ENCODE peak calls at places on chromosomes 6 and 20, in nine cellular contexts. U, I, P, Q, N, D, R, X and G are unnamed samples.

GRCh38 chr20:51525241-51526104 is 17.0 kb downstream of the NFATC2 start:
- DNase-seq in U (no peak), I (no peak), P (no peak), Q (peak), N (peak), D (no peak), R (peak), X (no peak), G (peak)

GRCh38 chr6:75539136-75539535 is 45.5 kb upstream of the FILIP1 start:
- DNase-seq in U (no peak), I (no peak), P (no peak), Q (no peak), N (no peak), D (no peak), R (no peak), X (no peak), G (no peak)

GRCh38 chr6:111804627-111805235 is 68.5 kb downstream of the FYN start:
- DNase-seq in U (peak), I (peak), P (peak), Q (no peak), N (peak), D (peak), R (peak), X (no peak), G (peak)

GRCh38 chr6:36727491-36728021 is 29.9 kb downstream of the RAB44 start:
- DNase-seq in U (no peak), I (no peak), P (no peak), Q (no peak), N (no peak), D (no peak), R (no peak), X (no peak), G (no peak)

GRCh38 chr20:37914672-37915433 is 11.9 kb downstream of the VSTM2L start:
- DNase-seq in U (no peak), I (no peak), P (no peak), Q (peak), N (no peak), D (peak), R (peak), X (peak), G (peak)

GRCh38 chr6:102407886-102408741 is 1014.6 kb downstream of the GRIK2 start:
- DNase-seq in U (no peak), I (no peak), P (no peak), Q (no peak), N (no peak), D (no peak), R (no peak), X (no peak), G (no peak)

GRCh38 chr6:142848156-142848555 is 96.8 kb downstream of the HIVEP2 start:
- DNase-seq in U (no peak), I (no peak), P (no peak), Q (no peak), N (no peak), D (no peak), R (no peak), X (no peak), G (no peak)

GRCh38 chr20:32451682-32452461 is 93.7 kb downstream of the ASXL1 start:
- DNase-seq in U (peak), I (no peak), P (no peak), Q (no peak), N (no peak), D (no peak), R (no peak), X (no peak), G (no peak)

GRCh38 chr6:105432797-105433196 is 29.9 kb upstream of the PREP start:
- DNase-seq in U (no peak), I (no peak), P (peak), Q (no peak), N (no peak), D (no peak), R (no peak), X (peak), G (no peak)

GRCh38 chr6:150567823-150568383 is 31.8 kb upstream of the PLEKHG1 start:
- DNase-seq in U (no peak), I (no peak), P (no peak), Q (no peak), N (no peak), D (no peak), R (no peak), X (peak), G (no peak)

GRCh38 chr6:149035806-149036205 is 281.7 kb upstream of the TAB2 start:
- DNase-seq in U (no peak), I (no peak), P (no peak), Q (no peak), N (no peak), D (no peak), R (no peak), X (no peak), G (no peak)

GRCh38 chr6:119349041-119349340 is 570 bp downstream of the MAN1A1 start:
- DNase-seq in U (no peak), I (peak), P (no peak), Q (peak), N (no peak), D (no peak), R (peak), X (no peak), G (no peak)

GRCh38 chr6:149044394-149044965 is 273.0 kb upstream of the TAB2 start:
- DNase-seq in U (no peak), I (no peak), P (no peak), Q (no peak), N (no peak), D (no peak), R (no peak), X (no peak), G (no peak)

GRCh38 chr6:134938896-134939295 is 11.0 kb downstream of the ALDH8A1 start:
- DNase-seq in U (no peak), I (no peak), P (no peak), Q (no peak), N (no peak), D (peak), R (peak), X (no peak), G (no peak)

GRCh38 chr6:47567586-47567985 is 90.0 kb downstream of the CD2AP start:
- DNase-seq in U (no peak), I (no peak), P (no peak), Q (no peak), N (no peak), D (no peak), R (no peak), X (no peak), G (no peak)

GRCh38 chr6:128512296-128512695 is 8.1 kb downstream of the PTPRK start:
- DNase-seq in U (no peak), I (no peak), P (no peak), Q (no peak), N (no peak), D (no peak), R (no peak), X (no peak), G (no peak)

GRCh38 chr6:89079611-89080213 is 839 bp upstream of the PNRC1 start:
- DNase-seq in U (peak), I (peak), P (peak), Q (no peak), N (peak), D (peak), R (peak), X (peak), G (peak)

GRCh38 chr6:131862486-131862885 is 54.7 kb downstream of the ENPP1 start:
- DNase-seq in U (no peak), I (no peak), P (no peak), Q (no peak), N (no peak), D (no peak), R (no peak), X (no peak), G (no peak)

GRCh38 chr6:134093007-134093573 is 40.7 kb upstream of the SLC2A12 start:
- DNase-seq in U (no peak), I (no peak), P (no peak), Q (no peak), N (no peak), D (no peak), R (no peak), X (no peak), G (no peak)

GRCh38 chr6:30818426-30818841 is 65.9 kb upstream of the DDR1 start:
- DNase-seq in U (no peak), I (no peak), P (peak), Q (no peak), N (no peak), D (no peak), R (no peak), X (no peak), G (no peak)

GRCh38 chr6:117449549-117450439 is 24.1 kb upstream of the ROS1 start:
- DNase-seq in U (peak), I (peak), P (peak), Q (no peak), N (peak), D (peak), R (peak), X (peak), G (peak)

GRCh38 chr6:18099501-18099900 is 23.0 kb downstream of the NHLRC1 start:
- DNase-seq in U (no peak), I (no peak), P (no peak), Q (no peak), N (no peak), D (no peak), R (no peak), X (no peak), G (no peak)

GRCh38 chr20:2838170-2838797 is 2.2 kb downstream of the PCED1A start:
- DNase-seq in U (no peak), I (no peak), P (no peak), Q (no peak), N (no peak), D (no peak), R (no peak), X (no peak), G (peak)

GRCh38 chr20:4166726-4167035 is 151.3 kb upstream of the RNF24 start:
- DNase-seq in U (no peak), I (no peak), P (no peak), Q (no peak), N (no peak), D (no peak), R (no peak), X (no peak), G (no peak)

GRCh38 chr6:120279706-120280105 is 930.1 kb upstream of the MAN1A1 start:
- DNase-seq in U (no peak), I (no peak), P (no peak), Q (no peak), N (no peak), D (no peak), R (no peak), X (no peak), G (no peak)

GRCh38 chr20:5364997-5365597 is 48.3 kb upstream of the PROKR2 start:
- DNase-seq in U (no peak), I (no peak), P (peak), Q (no peak), N (no peak), D (no peak), R (no peak), X (no peak), G (no peak)

GRCh38 chr6:154996841-154997311 is 1.8 kb downstream of the TIAM2 start:
- DNase-seq in U (no peak), I (no peak), P (no peak), Q (no peak), N (no peak), D (no peak), R (no peak), X (peak), G (no peak)

GRCh38 chr6:51289041-51289440 is 470.4 kb downstream of the TFAP2B start:
- DNase-seq in U (no peak), I (no peak), P (no peak), Q (no peak), N (no peak), D (no peak), R (no peak), X (no peak), G (no peak)

GRCh38 chr6:3382399-3383279 is 74.2 kb downstream of the SLC22A23 start:
- DNase-seq in U (no peak), I (peak), P (no peak), Q (no peak), N (no peak), D (no peak), R (no peak), X (no peak), G (no peak)

GRCh38 chr6:90387826-90388225 is 91.2 kb upstream of the BACH2 start:
- DNase-seq in U (no peak), I (no peak), P (no peak), Q (no peak), N (no peak), D (no peak), R (no peak), X (no peak), G (no peak)

GRCh38 chr6:159939591-159940016 is 29.3 kb upstream of the IGF2R start:
- DNase-seq in U (no peak), I (peak), P (no peak), Q (no peak), N (no peak), D (no peak), R (no peak), X (no peak), G (no peak)

GRCh38 chr6:12538881-12539357 is 177.6 kb upstream of the PHACTR1 start:
- DNase-seq in U (peak), I (peak), P (no peak), Q (no peak), N (no peak), D (no peak), R (no peak), X (no peak), G (no peak)